ENCODE peak calls at places on chromosomes 7 and 10, in five cellular contexts. A is IMR-90, V is heart right ventricle, E is foreskin keratinocyte, I is cardiac muscle cell. C is an unnamed sample.

GRCh38 chr10:116634126-116634975 is 13.6 kb downstream of the PNLIPRP2 start:
- DNase-seq in E (peak; percentile 40), I (no peak), A (no peak), V (no peak), C (no peak)

GRCh38 chr10:102645741-102646609 is 1.7 kb downstream of the TRIM8 start:
- DNase-seq in V (peak; percentile 90), I (peak; percentile 68), E (peak; percentile 84), A (peak; percentile 96), C (peak; percentile 68)

GRCh38 chr7:99379043-99379577 is 4.6 kb downstream of the ARPC1B start:
- DNase-seq in V (peak; percentile 82), I (no peak), A (peak; percentile 88), E (peak; percentile 81), C (peak; percentile 55)

GRCh38 chr7:94222516-94222915 is 172.2 kb upstream of the COL1A2 start:
- DNase-seq in V (no peak), A (no peak), I (no peak), E (no peak), C (no peak)

GRCh38 chr7:140005341-140005740 is 57.4 kb downstream of the PARP12 start:
- DNase-seq in A (no peak), E (no peak), V (no peak), I (no peak), C (no peak)

GRCh38 chr7:45514944-45515343 is 59.2 kb upstream of the ADCY1 start:
- DNase-seq in I (no peak), V (no peak), A (no peak), E (no peak), C (no peak)

GRCh38 chr7:46511442-46512215 is 590.6 kb upstream of the IGFBP3 start:
- DNase-seq in V (no peak), E (no peak), I (no peak), A (no peak), C (no peak)

GRCh38 chr7:66696774-66697191 is 43.8 kb upstream of the RABGEF1 start:
- DNase-seq in A (peak; percentile 22), V (no peak), E (peak; percentile 51), I (no peak), C (no peak)

GRCh38 chr10:111475720-111476119 is 398.9 kb downstream of the ADRA2A start:
- DNase-seq in V (no peak), I (no peak), E (peak; percentile 39), A (no peak), C (no peak)

GRCh38 chr10:89158446-89158845 is 48.7 kb downstream of the CH25H start:
- DNase-seq in V (no peak), E (no peak), A (peak; percentile 31), I (no peak), C (no peak)

GRCh38 chr10:108812296-108812695 is 1111.0 kb downstream of the XPNPEP1 start:
- DNase-seq in A (no peak), E (no peak), I (no peak), V (no peak), C (no peak)

GRCh38 chr10:24115403-24115802 is 93.5 kb upstream of the KIAA1217 start:
- DNase-seq in E (no peak), A (no peak), I (no peak), V (peak; percentile 17), C (no peak)

GRCh38 chr10:72316748-72317435 is 37.8 kb downstream of the DNAJB12 start:
- DNase-seq in A (no peak), E (no peak), I (no peak), V (peak; percentile 77), C (no peak)

GRCh38 chr7:72265505-72265904 is 146.6 kb downstream of the CALN1 start:
- DNase-seq in V (no peak), I (no peak), A (no peak), E (no peak), C (no peak)
- H3K4me1 ChIP-seq in V (no peaks in the 10 kb centered on the region), I (no peaks in the 10 kb centered on the region), A (no peaks in the 10 kb centered on the region), E (no peaks in the 10 kb centered on the region), C (no peaks in the 10 kb centered on the region)

DNA sequence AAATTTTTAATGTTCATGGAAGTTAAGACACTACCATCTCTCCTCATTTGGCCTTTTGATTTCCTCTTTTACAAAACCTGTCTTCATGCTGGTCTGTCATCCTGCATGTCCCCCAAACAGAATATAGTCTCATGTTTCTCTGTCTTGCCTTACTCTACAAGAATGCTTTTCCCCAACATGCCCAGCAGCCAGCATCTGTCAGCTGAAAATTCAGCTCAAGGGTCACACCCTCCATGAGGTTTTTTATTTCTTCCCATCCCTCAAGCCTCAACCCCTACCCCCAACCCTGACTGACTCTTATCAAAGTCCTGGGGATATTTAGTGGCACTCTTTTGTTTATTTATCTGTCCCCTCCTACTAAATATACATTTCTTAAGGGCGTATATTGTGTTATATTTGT is 202.0 kb downstream of the ANK3 start:
- DNase-seq in E (no peak), I (no peak), V (no peak), A (no peak), C (no peak)
- H3K4me1 ChIP-seq in E (no peaks in the 10 kb centered on the region), I (no peaks in the 10 kb centered on the region), V (peaks cover 42% of the 10 kb centered on the region), A (peaks cover 3% of the 10 kb centered on the region), C (peaks cover 11% of the 10 kb centered on the region)

DNA sequence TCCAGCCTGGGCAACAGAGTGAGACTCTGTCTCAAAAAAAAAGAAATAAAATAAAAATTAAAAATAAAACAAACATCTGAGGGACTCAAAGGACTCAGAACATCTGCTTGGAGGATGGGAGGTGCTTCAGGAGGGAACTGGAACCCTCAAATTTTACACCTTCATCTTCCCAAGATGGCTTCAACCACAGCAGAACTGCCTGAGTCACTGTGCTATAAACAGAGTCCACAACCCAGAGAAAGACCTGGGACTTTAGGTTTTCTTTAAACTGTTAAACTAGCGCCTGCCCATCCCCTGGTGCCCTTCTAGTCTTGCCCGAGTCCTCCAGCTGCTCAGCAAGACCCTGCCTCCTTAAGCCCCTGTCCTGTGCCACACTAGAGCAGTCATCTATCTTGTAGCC is 40.8 kb downstream of the RGS10 start:
- DNase-seq in A (no peak), I (no peak), E (no peak), V (no peak), C (no peak)
- H3K4me1 ChIP-seq in A (peaks cover 5% of the 10 kb centered on the region), I (no peaks in the 10 kb centered on the region), E (no peaks in the 10 kb centered on the region), V (no peaks in the 10 kb centered on the region), C (no peaks in the 10 kb centered on the region)

DNA sequence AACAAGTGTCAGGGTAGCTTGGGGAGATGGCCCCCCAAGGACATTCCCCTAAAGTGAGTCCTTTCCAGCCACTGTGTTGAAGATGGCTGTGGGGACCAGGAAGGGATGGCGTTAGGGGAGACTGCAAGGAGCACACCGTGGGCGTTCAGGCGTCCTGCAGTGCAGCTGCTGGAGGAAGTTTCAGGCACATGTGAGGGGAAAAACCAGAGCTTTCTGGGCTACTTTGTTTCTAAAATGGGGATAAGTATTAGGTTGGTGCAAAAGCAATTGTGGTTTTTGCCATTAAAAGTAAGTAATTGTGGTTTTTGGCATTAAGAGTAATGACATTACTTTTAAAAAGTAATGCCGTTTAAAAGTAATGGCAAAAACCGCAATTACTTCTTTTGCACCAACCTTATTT is 14.3 kb downstream of the PRF1 start:
- DNase-seq in A (no peak), E (no peak), I (no peak), V (no peak), C (no peak)
- H3K4me1 ChIP-seq in A (peaks cover 3% of the 10 kb centered on the region), E (no peaks in the 10 kb centered on the region), I (peaks cover 29% of the 10 kb centered on the region), V (peaks cover 58% of the 10 kb centered on the region), C (no peaks in the 10 kb centered on the region)

DNA sequence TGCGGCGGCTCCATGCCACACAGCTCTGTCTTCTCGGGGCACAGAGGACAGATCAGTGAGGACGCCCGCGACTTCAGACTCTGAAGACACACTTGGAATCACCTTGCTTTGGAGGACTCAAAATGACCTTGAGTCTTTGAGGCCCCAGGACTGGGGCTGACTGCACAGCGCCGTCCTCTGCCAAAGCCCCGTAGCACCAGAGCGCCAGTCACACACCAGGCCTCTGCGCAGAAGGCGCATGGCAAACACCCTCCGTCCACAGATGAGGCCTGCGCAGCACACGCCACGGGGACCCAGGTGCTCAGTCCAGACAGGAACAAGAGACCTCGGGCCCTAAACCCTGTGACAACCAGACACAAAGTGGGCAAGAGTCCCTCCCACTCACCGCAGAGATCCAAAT is 134.7 kb downstream of the MAD1L1 start:
- DNase-seq in E (no peak), I (no peak), V (no peak), A (no peak), C (no peak)
- H3K4me1 ChIP-seq in E (no peaks in the 10 kb centered on the region), I (peaks cover 32% of the 10 kb centered on the region), V (peaks cover 5% of the 10 kb centered on the region), A (peaks cover 11% of the 10 kb centered on the region), C (no peaks in the 10 kb centered on the region)

DNA sequence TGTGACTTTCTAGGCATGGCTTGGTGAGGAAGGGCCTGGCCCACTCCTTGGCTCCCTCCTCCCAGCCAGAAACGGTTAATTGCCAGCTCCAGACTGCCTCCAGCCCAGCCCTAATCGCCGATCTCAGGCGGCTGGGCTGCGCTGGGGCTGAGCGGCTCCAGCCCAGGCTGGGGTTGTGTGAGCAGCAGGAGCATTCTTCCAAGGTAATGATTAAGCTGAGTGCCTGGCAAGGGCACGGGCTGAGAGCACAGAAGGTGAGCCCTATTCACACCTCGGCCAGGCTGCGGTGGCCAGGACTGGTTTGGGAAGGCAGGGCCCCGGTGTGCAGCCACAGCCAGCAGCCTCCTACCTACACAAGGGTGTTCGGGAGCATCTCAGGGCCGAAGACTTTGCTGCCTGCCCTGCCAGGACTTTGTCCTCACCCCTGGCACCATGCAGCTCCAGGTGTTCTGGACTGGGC is at the start of gene TMEM72:
- DNase-seq in I (peak; percentile 80), V (no peak), A (no peak), E (no peak), C (no peak)
- H3K4me1 ChIP-seq in I (peaks cover 59% of the 10 kb centered on the region), V (peaks cover 10% of the 10 kb centered on the region), A (no peaks in the 10 kb centered on the region), E (no peaks in the 10 kb centered on the region), C (no peaks in the 10 kb centered on the region)

C was measured in thoracic aorta.